ENCODE peak calls at places on chromosomes 3 and 15, in ten cellular contexts. One of them, this sample, is unnamed.
A peak's percentile ranks its signal among the peaks of the same experiment; 100 is the strongest.

GRCh38 chr15:100994597-100995446 is 75.7 kb downstream of the LRRK1 start:
- DNase-seq in uterus: no peak
- DNase-seq in testis: no peak
- DNase-seq in Peyer's patch: no peak
- DNase-seq in lower leg skin: peak; percentile 8
- DNase-seq in esophagus squamous epithelium: no peak
- DNase-seq in IMR-90: no peak
- DNase-seq in adrenal gland: no peak
- DNase-seq in body of pancreas: no peak
- DNase-seq in gastrocnemius medialis: no peak
- DNase-seq in this sample: no peak

GRCh38 chr15:66105286-66105984 is 148.1 kb downstream of the MEGF11 start:
- DNase-seq in IMR-90: no peak
- DNase-seq in Peyer's patch: no peak
- DNase-seq in lower leg skin: no peak
- DNase-seq in adrenal gland: no peak
- DNase-seq in body of pancreas: no peak
- DNase-seq in testis: no peak
- DNase-seq in gastrocnemius medialis: no peak
- DNase-seq in esophagus squamous epithelium: no peak
- DNase-seq in uterus: no peak
- DNase-seq in this sample: no peak

GRCh38 chr3:123907720-123908119 is 23.6 kb upstream of the MYLK start:
- DNase-seq in esophagus squamous epithelium: no peak
- DNase-seq in Peyer's patch: no peak
- DNase-seq in testis: no peak
- DNase-seq in lower leg skin: no peak
- DNase-seq in gastrocnemius medialis: no peak
- DNase-seq in adrenal gland: no peak
- DNase-seq in uterus: no peak
- DNase-seq in body of pancreas: no peak
- DNase-seq in IMR-90: no peak
- DNase-seq in this sample: no peak

GRCh38 chr3:51580418-51580817 is 41.9 kb downstream of the RAD54L2 start:
- DNase-seq in body of pancreas: no peak
- DNase-seq in testis: no peak
- DNase-seq in adrenal gland: no peak
- DNase-seq in esophagus squamous epithelium: no peak
- DNase-seq in uterus: no peak
- DNase-seq in gastrocnemius medialis: no peak
- DNase-seq in lower leg skin: no peak
- DNase-seq in IMR-90: no peak
- DNase-seq in Peyer's patch: no peak
- DNase-seq in this sample: no peak

GRCh38 chr3:135706758-135707375 is 258.7 kb upstream of the PPP2R3A start:
- DNase-seq in Peyer's patch: no peak
- DNase-seq in gastrocnemius medialis: no peak
- DNase-seq in adrenal gland: peak; percentile 16
- DNase-seq in testis: peak; percentile 27
- DNase-seq in IMR-90: no peak
- DNase-seq in esophagus squamous epithelium: no peak
- DNase-seq in lower leg skin: no peak
- DNase-seq in body of pancreas: no peak
- DNase-seq in uterus: no peak
- DNase-seq in this sample: no peak

GRCh38 chr3:194129581-194130133 is 6.3 kb upstream of the HES1 start:
- DNase-seq in body of pancreas: peak; percentile 57
- DNase-seq in gastrocnemius medialis: no peak
- DNase-seq in IMR-90: no peak
- DNase-seq in lower leg skin: no peak
- DNase-seq in uterus: peak; percentile 37
- DNase-seq in esophagus squamous epithelium: no peak
- DNase-seq in adrenal gland: no peak
- DNase-seq in testis: peak; percentile 50
- DNase-seq in Peyer's patch: no peak
- DNase-seq in this sample: no peak

GRCh38 chr15:37015025-37015424 is 85.3 kb downstream of the MEIS2 start:
- DNase-seq in gastrocnemius medialis: no peak
- DNase-seq in testis: no peak
- DNase-seq in Peyer's patch: no peak
- DNase-seq in adrenal gland: peak; percentile 78
- DNase-seq in lower leg skin: no peak
- DNase-seq in IMR-90: no peak
- DNase-seq in esophagus squamous epithelium: no peak
- DNase-seq in body of pancreas: no peak
- DNase-seq in uterus: no peak
- DNase-seq in this sample: no peak

GRCh38 chr3:112857526-112857925 is 10.9 kb upstream of the CD200R1L start:
- DNase-seq in Peyer's patch: no peak
- DNase-seq in lower leg skin: no peak
- DNase-seq in adrenal gland: no peak
- DNase-seq in esophagus squamous epithelium: no peak
- DNase-seq in gastrocnemius medialis: no peak
- DNase-seq in body of pancreas: no peak
- DNase-seq in uterus: no peak
- DNase-seq in testis: no peak
- DNase-seq in IMR-90: no peak
- DNase-seq in this sample: no peak

GRCh38 chr3:125374996-125375941 is at the start of gene ZNF148:
- DNase-seq in adrenal gland: peak; percentile 91
- DNase-seq in lower leg skin: peak; percentile 86
- DNase-seq in Peyer's patch: peak; percentile 93
- DNase-seq in body of pancreas: peak; percentile 88
- DNase-seq in IMR-90: peak; percentile 84
- DNase-seq in esophagus squamous epithelium: peak; percentile 30
- DNase-seq in testis: peak; percentile 92
- DNase-seq in gastrocnemius medialis: peak; percentile 87
- DNase-seq in uterus: peak; percentile 89
- DNase-seq in this sample: peak; percentile 74

GRCh38 chr3:66092175-66092990 is 53.7 kb upstream of the MAGI1 start:
- DNase-seq in body of pancreas: no peak
- DNase-seq in IMR-90: no peak
- DNase-seq in lower leg skin: no peak
- DNase-seq in gastrocnemius medialis: no peak
- DNase-seq in adrenal gland: no peak
- DNase-seq in esophagus squamous epithelium: no peak
- DNase-seq in uterus: no peak
- DNase-seq in testis: no peak
- DNase-seq in Peyer's patch: no peak
- DNase-seq in this sample: no peak

GRCh38 chr3:101926594-101927105 is 77.3 kb downstream of the NFKBIZ start:
- DNase-seq in body of pancreas: no peak
- DNase-seq in Peyer's patch: no peak
- DNase-seq in uterus: no peak
- DNase-seq in adrenal gland: no peak
- DNase-seq in lower leg skin: no peak
- DNase-seq in esophagus squamous epithelium: no peak
- DNase-seq in testis: no peak
- DNase-seq in gastrocnemius medialis: no peak
- DNase-seq in IMR-90: no peak
- DNase-seq in this sample: no peak

GRCh38 chr15:69610264-69610663 is 157.6 kb downstream of the RPLP1 start:
- DNase-seq in lower leg skin: no peak
- DNase-seq in gastrocnemius medialis: no peak
- DNase-seq in body of pancreas: no peak
- DNase-seq in adrenal gland: no peak
- DNase-seq in IMR-90: no peak
- DNase-seq in Peyer's patch: no peak
- DNase-seq in uterus: no peak
- DNase-seq in testis: no peak
- DNase-seq in esophagus squamous epithelium: no peak
- DNase-seq in this sample: no peak

GRCh38 chr3:72301779-72302178 is 516.8 kb upstream of the PROK2 start:
- DNase-seq in body of pancreas: peak; percentile 44
- DNase-seq in testis: no peak
- DNase-seq in Peyer's patch: peak; percentile 59
- DNase-seq in adrenal gland: no peak
- DNase-seq in IMR-90: no peak
- DNase-seq in gastrocnemius medialis: no peak
- DNase-seq in esophagus squamous epithelium: no peak
- DNase-seq in lower leg skin: no peak
- DNase-seq in uterus: no peak
- DNase-seq in this sample: no peak

DNA sequence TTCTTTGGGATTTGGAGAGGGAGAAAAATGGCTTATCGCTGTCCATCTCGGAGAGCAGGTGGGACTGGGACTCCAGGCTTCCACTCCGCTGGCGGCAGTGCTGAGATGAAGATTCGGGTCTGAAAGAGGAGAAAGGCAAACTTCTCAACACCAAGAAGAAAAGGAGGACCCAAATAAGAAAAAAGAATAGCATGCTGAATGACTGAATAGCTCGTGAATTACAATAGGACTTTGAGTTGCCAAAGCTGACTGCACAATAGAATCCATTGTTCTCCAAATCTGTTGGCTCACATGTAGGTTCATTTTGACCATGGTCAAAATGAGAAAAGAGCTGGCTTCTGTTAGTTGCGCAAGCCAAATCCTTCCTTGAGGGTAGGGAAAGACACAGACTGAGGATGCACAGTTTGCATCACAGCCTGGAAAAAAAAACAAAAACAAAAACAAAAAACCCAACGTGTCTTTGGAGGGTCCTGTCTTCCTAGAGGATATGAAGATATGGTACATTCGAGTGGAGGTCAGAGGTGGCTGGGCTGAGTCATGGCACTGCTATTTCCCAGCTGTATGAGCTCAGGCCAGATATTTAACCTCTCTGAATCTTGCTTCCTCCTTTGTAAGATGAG is 59.3 kb upstream of the LMOD3 start:
- DNase-seq in IMR-90: peak; percentile 72
- DNase-seq in esophagus squamous epithelium: no peak
- DNase-seq in gastrocnemius medialis: no peak
- DNase-seq in Peyer's patch: no peak
- DNase-seq in testis: no peak
- DNase-seq in adrenal gland: peak; percentile 16
- DNase-seq in lower leg skin: no peak
- DNase-seq in uterus: no peak
- DNase-seq in body of pancreas: no peak
- DNase-seq in this sample: peak; percentile 25
- TF ChIP-seq POLR2A in IMR-90: no peak
- TF ChIP-seq POLR2A in esophagus squamous epithelium: no peak
- TF ChIP-seq POLR2A in gastrocnemius medialis: no peak
- TF ChIP-seq POLR2A in Peyer's patch: no peak
- TF ChIP-seq POLR2A in testis: no peak
- TF ChIP-seq POLR2A in adrenal gland: no peak
- TF ChIP-seq POLR2A in lower leg skin: no peak
- TF ChIP-seq POLR2A in uterus: no peak
- TF ChIP-seq POLR2A in body of pancreas: no peak
- TF ChIP-seq POLR2A in this sample: no peak

GRCh38 chr15:89101302-89102191 is 13.3 kb downstream of the ABHD2 start:
- DNase-seq in testis: peak; percentile 53
- DNase-seq in body of pancreas: peak; percentile 87
- DNase-seq in Peyer's patch: no peak
- DNase-seq in adrenal gland: peak; percentile 93
- DNase-seq in gastrocnemius medialis: peak; percentile 92
- DNase-seq in lower leg skin: peak; percentile 67
- DNase-seq in esophagus squamous epithelium: no peak
- DNase-seq in IMR-90: peak; percentile 100
- DNase-seq in uterus: peak; percentile 89
- DNase-seq in this sample: peak; percentile 62
- TF ChIP-seq POLR2A in testis: no peak
- TF ChIP-seq POLR2A in body of pancreas: no peak
- TF ChIP-seq POLR2A in Peyer's patch: no peak
- TF ChIP-seq POLR2A in adrenal gland: no peak
- TF ChIP-seq POLR2A in gastrocnemius medialis: no peak
- TF ChIP-seq POLR2A in lower leg skin: no peak
- TF ChIP-seq POLR2A in esophagus squamous epithelium: no peak
- TF ChIP-seq POLR2A in IMR-90: no peak
- TF ChIP-seq POLR2A in uterus: no peak
- TF ChIP-seq POLR2A in this sample: no peak

DNA sequence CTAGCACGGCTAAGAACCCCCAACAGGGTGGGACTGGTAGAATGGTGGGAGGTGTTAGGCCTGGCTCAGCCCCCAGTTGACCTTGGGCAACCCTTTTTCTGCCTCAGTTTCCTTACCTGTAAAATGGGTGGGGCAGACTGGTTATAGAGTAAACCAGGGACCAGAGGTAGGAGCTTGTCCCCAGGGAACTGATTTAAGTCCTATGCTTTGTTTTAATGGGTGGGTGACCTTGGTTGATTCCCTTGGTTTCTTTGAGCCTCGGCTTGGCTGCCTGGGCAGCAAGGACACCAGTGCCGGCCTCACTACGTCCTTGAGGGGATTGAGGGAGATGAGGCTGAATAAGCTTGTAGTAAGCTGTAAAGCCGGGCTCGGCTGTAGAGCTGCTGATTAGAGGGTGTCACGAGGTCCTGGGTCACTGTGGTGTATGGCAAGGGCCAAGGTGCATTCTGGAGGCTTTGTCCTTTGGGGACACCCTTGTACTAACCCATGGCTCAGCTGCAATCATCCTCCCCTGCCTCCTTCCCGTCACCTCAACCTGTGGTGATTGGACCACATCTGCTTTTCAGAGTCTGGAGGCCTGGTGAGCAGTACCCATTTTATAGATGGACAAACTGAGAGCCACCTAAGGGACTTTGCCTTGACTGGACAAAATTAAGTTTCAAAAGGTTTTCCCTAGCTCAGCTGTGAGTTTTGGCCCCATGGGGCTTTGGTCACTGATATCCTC is 2.2 kb downstream of the SLC6A6 start:
- DNase-seq in uterus: no peak
- DNase-seq in Peyer's patch: peak; percentile 74
- DNase-seq in gastrocnemius medialis: no peak
- DNase-seq in testis: no peak
- DNase-seq in adrenal gland: peak; percentile 84
- DNase-seq in lower leg skin: no peak
- DNase-seq in IMR-90: no peak
- DNase-seq in esophagus squamous epithelium: no peak
- DNase-seq in body of pancreas: no peak
- DNase-seq in this sample: no peak
- TF ChIP-seq POLR2A in uterus: no peak
- TF ChIP-seq POLR2A in Peyer's patch: peak; percentile 47
- TF ChIP-seq POLR2A in gastrocnemius medialis: no peak
- TF ChIP-seq POLR2A in testis: no peak
- TF ChIP-seq POLR2A in adrenal gland: no peak
- TF ChIP-seq POLR2A in lower leg skin: no peak
- TF ChIP-seq POLR2A in IMR-90: no peak
- TF ChIP-seq POLR2A in esophagus squamous epithelium: no peak
- TF ChIP-seq POLR2A in body of pancreas: no peak
- TF ChIP-seq POLR2A in this sample: no peak

DNA sequence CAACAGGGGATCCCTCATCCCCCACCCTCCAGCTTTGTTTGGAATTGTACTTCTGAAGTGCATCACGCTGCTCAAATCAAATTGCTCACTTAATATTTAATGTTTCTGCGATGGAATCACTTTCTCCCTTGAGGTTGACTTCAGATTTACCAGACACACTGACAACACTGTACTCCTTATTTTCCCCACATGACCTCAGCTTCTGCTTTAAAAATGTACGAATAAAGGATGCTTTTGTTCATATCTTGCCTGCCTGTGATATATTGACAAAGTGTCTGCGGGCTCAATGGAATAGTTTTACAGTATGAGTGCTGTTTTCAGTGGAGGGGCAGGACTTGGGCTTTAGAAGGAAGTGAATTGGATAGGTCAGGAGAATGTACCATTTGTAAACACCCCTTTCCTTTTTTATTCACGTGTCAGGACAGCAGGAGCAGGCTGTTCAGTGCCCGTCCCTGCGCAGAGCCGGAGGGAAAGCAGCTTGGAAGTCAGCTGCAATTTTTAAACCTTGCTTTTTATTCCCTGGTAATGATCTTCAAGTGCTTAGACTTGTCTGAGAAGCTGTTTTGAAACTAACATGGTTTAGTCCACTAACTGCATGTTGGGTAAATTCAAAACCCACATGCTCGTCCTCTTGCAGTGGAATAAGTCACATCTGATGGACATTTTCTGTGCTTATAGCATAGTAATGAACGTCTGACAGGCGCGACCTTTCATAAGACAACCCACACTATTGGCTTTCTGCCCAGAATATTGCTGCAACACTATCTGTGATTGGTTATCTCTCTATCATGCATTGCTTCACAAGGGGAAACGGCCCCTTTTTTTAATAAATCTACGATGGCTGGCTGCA is 29.9 kb downstream of the MBNL1 start:
- DNase-seq in testis: peak; percentile 62
- DNase-seq in adrenal gland: peak; percentile 83
- DNase-seq in uterus: peak; percentile 44
- DNase-seq in body of pancreas: peak; percentile 63
- DNase-seq in lower leg skin: peak; percentile 87
- DNase-seq in IMR-90: peak; percentile 99
- DNase-seq in Peyer's patch: peak; percentile 61
- DNase-seq in esophagus squamous epithelium: peak; percentile 5
- DNase-seq in gastrocnemius medialis: peak; percentile 77
- DNase-seq in this sample: no peak
- TF ChIP-seq POLR2A in testis: no peak
- TF ChIP-seq POLR2A in adrenal gland: no peak
- TF ChIP-seq POLR2A in uterus: peak; percentile 11
- TF ChIP-seq POLR2A in body of pancreas: no peak
- TF ChIP-seq POLR2A in lower leg skin: no peak
- TF ChIP-seq POLR2A in IMR-90: no peak
- TF ChIP-seq POLR2A in Peyer's patch: peak; percentile 46
- TF ChIP-seq POLR2A in esophagus squamous epithelium: no peak
- TF ChIP-seq POLR2A in gastrocnemius medialis: peak; percentile 43
- TF ChIP-seq POLR2A in this sample: no peak